ENCODE peak calls at places on chromosomes 2 and 18, in eight cellular contexts. H is A549, A is body of pancreas, D is uterus, Z is sigmoid colon, J is Peyer's patch, U is IMR-90, Q is endothelial cell of umbilical vein. P is an unnamed sample.

GRCh38 chr2:46988733-46989481 is 73.3 kb upstream of the MCFD2 start:
- DNase-seq in Q (no peak), U (no peak), J (no peak), H (no peak), D (no peak), A (no peak), Z (peak; percentile 83), P (no peak)

GRCh38 chr2:112485849-112486248 is 3.9 kb downstream of the TTL start:
- DNase-seq in U (no peak), A (no peak), Q (no peak), H (no peak), J (no peak), Z (no peak), D (no peak), P (no peak)

GRCh38 chr18:69787825-69788547 is 159.7 kb downstream of the CD226 start:
- DNase-seq in A (no peak), Z (no peak), D (no peak), J (no peak), Q (peak; percentile 70), U (peak; percentile 83), H (peak; percentile 10), P (no peak)

GRCh38 chr18:31998880-31999279 is 19.7 kb upstream of the RNF125 start:
- DNase-seq in Q (no peak), U (no peak), H (no peak), D (no peak), Z (no peak), A (no peak), J (no peak), P (no peak)

GRCh38 chr2:118430510-118431187 is 342.4 kb downstream of the INSIG2 start:
- DNase-seq in Z (no peak), H (no peak), A (no peak), U (no peak), Q (no peak), D (no peak), J (no peak), P (no peak)

GRCh38 chr2:38093503-38093902 is 17.6 kb upstream of the CYP1B1 start:
- DNase-seq in H (no peak), J (no peak), D (no peak), U (no peak), A (no peak), Q (no peak), Z (no peak), P (no peak)

GRCh38 chr2:31577143-31577542 is 3.6 kb downstream of the SRD5A2 start:
- DNase-seq in H (no peak), A (no peak), J (no peak), Z (no peak), U (no peak), Q (no peak), D (no peak), P (no peak)

GRCh38 chr2:5803547-5803946 is 111.4 kb downstream of the SOX11 start:
- DNase-seq in J (no peak), Z (no peak), A (no peak), Q (no peak), U (peak; percentile 89), D (no peak), H (no peak), P (no peak)

GRCh38 chr2:190404487-190404886 is 3.7 kb upstream of the MFSD6 start:
- DNase-seq in Q (no peak), Z (no peak), D (no peak), A (no peak), H (peak; percentile 54), U (peak; percentile 65), J (no peak), P (no peak)

GRCh38 chr2:44130441-44130840 is 38.2 kb upstream of the PPM1B start:
- DNase-seq in A (no peak), Z (no peak), D (no peak), H (peak; percentile 53), U (peak; percentile 73), J (no peak), Q (no peak), P (no peak)

GRCh38 chr2:200110380-200110779 is 155.0 kb downstream of the MAIP1 start:
- DNase-seq in J (no peak), Q (no peak), Z (no peak), D (no peak), A (no peak), U (no peak), H (no peak), P (no peak)

GRCh38 chr2:57076856-57077255 is 893.1 kb downstream of the CCDC85A start:
- DNase-seq in H (no peak), J (no peak), A (no peak), Q (no peak), U (no peak), Z (no peak), D (no peak), P (no peak)

GRCh38 chr2:147040585-147041494 is 804.0 kb upstream of the ACVR2A start:
- DNase-seq in U (no peak), Q (no peak), H (no peak), Z (no peak), J (no peak), D (no peak), A (no peak), P (no peak)

GRCh38 chr2:100643906-100644501 is 81.2 kb downstream of the PDCL3 start:
- DNase-seq in A (no peak), Z (no peak), Q (no peak), D (no peak), U (no peak), J (no peak), H (no peak), P (no peak)

GRCh38 chr2:43459455-43459854 is 136.4 kb downstream of the THADA start:
- DNase-seq in Q (peak; percentile 36), Z (no peak), J (no peak), D (no peak), U (peak; percentile 74), H (peak; percentile 77), A (no peak), P (no peak)

GRCh38 chr2:68774569-68775271 is 40.1 kb downstream of the ARHGAP25 start:
- DNase-seq in A (no peak), Z (peak; percentile 74), D (peak; percentile 66), Q (peak; percentile 77), H (no peak), J (peak; percentile 92), U (peak; percentile 23), P (peak; percentile 43)

GRCh38 chr2:68771211-68771721 is 36.7 kb downstream of the ARHGAP25 start:
- DNase-seq in H (no peak), U (peak; percentile 68), Z (no peak), D (no peak), J (no peak), Q (peak; percentile 66), A (no peak), P (peak; percentile 13)

GRCh38 chr2:68776124-68776523 is 41.5 kb downstream of the ARHGAP25 start:
- DNase-seq in A (no peak), J (no peak), D (no peak), Q (no peak), U (no peak), H (no peak), Z (no peak), P (no peak)

GRCh38 chr2:68772109-68772508 is 37.5 kb downstream of the ARHGAP25 start:
- DNase-seq in H (no peak), D (no peak), A (no peak), U (no peak), Q (no peak), J (no peak), Z (no peak), P (peak; percentile 14)

GRCh38 chr2:68775272-68775847 is 40.7 kb downstream of the ARHGAP25 start:
- DNase-seq in J (no peak), H (no peak), Z (no peak), A (no peak), U (no peak), D (no peak), Q (no peak), P (no peak)
- H3K4me3 ChIP-seq in J (peak overlapping the region; percentile 61), H (no peak overlapping the region), Z (peak overlapping the region; percentile 26), A (no peak overlapping the region), U (no peak overlapping the region), D (peak overlapping the region; percentile 39), Q (peak overlapping the region; percentile 12), P (peak overlapping the region; percentile 15)

DNA sequence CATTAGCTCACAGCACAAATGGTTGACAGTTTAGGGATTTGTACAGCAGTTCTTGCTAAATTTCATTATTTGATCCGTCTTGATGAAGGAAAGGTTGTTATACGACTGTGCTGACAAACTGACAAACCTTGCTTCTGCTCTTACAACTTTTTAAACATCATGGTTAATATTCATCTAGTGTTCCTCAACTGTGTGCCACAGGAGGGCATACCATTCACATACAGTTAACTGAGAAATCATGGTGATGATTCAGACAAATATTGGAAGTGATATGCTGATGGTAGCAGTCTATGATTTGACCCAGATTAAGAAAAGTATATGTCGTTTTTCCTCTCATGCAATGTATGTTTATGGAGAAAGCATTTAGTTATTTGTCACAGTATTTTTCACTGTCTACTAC is 129.8 kb upstream of the FSIP2 start:
- DNase-seq in U (no peak), Z (no peak), Q (peak; percentile 4), A (no peak), H (peak; percentile 31), D (no peak), J (no peak), P (no peak)
- TF ChIP-seq CTCF in U (peak; percentile 3), Z (no peak), Q (no peak), A (peak; percentile 33), H (peak; percentile 30), D (no peak), J (peak; percentile 28), P (no peak)

GRCh38 chr2:164937864-164938401 is 17.4 kb downstream of the SLC38A11 start:
- DNase-seq in Z (no peak), J (no peak), D (no peak), H (peak; percentile 18), A (no peak), U (no peak), Q (no peak), P (no peak)

GRCh38 chr2:164934790-164935466 is 20.4 kb downstream of the SLC38A11 start:
- DNase-seq in Q (no peak), Z (no peak), H (no peak), U (no peak), D (no peak), A (no peak), J (no peak), P (no peak)

GRCh38 chr2:164933751-164934189 is 21.6 kb downstream of the SLC38A11 start:
- DNase-seq in A (no peak), D (no peak), Q (no peak), U (no peak), J (no peak), H (peak; percentile 10), Z (no peak), P (no peak)

GRCh38 chr2:164932377-164932776 is 22.9 kb downstream of the SLC38A11 start:
- DNase-seq in Q (no peak), J (no peak), D (no peak), U (no peak), H (no peak), Z (no peak), A (no peak), P (no peak)

DNA sequence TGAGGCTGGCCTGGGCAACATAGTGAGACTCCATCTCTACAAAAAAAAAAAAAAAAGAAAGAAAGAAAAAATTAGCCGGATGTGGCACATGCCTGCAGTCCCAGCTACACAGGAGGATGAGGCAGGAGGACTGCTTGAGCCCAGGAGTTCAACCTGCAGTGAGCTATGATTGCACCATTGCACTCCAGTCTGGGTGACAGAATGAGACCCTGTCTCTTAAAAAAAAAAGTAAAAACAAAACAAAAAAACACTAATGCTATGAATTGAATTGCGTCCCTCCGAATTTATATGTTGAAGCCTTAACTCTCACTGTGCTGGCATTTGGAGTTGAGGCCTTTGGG is 19.9 kb downstream of the SLC38A11 start:
- DNase-seq in H (no peak), Z (no peak), U (no peak), Q (no peak), A (no peak), D (no peak), J (no peak), P (no peak)
- TF ChIP-seq POLR2A in H (no peak), Z (no peak), U (no peak), Q (no peak), A (no peak), D (no peak), J (no peak), P (no peak)

GRCh38 chr2:60157283-60157682 is 396.2 kb downstream of the BCL11A start:
- DNase-seq in Z (no peak), U (no peak), J (no peak), D (no peak), H (no peak), A (no peak), Q (no peak), P (no peak)
- H3K4me3 ChIP-seq in Z (no peak overlapping the region), U (no peak overlapping the region), J (no peak overlapping the region), D (no peak overlapping the region), H (no peak overlapping the region), A (no peak overlapping the region), Q (no peak overlapping the region), P (no peak overlapping the region)